ENCODE peak calls at places on chromosomes 16 and 17, in five cellular contexts. One of them, this sample, is unnamed.

GRCh38 chr17:43702636-43703035 is 40.9 kb upstream of the MEOX1 start:
- DNase-seq in activated naive CD4-positive, alpha-beta T cell: no peak
- DNase-seq in posterior cingulate gyrus: no peak
- DNase-seq in germinal center: peak; percentile 28
- DNase-seq in HepG2: peak; percentile 65
- DNase-seq in this sample: no peak

GRCh38 chr17:54992797-54993639 is 24.5 kb downstream of the STXBP4 start:
- DNase-seq in activated naive CD4-positive, alpha-beta T cell: no peak
- DNase-seq in germinal center: peak; percentile 25
- DNase-seq in posterior cingulate gyrus: no peak
- DNase-seq in HepG2: peak; percentile 65
- DNase-seq in this sample: peak; percentile 64

GRCh38 chr17:67492824-67493490 is 115.9 kb downstream of the PITPNC1 start:
- DNase-seq in posterior cingulate gyrus: peak; percentile 39
- DNase-seq in activated naive CD4-positive, alpha-beta T cell: no peak
- DNase-seq in germinal center: no peak
- DNase-seq in HepG2: no peak
- DNase-seq in this sample: no peak

GRCh38 chr16:75580-76501 is 2.2 kb upstream of the MPG start:
- DNase-seq in germinal center: no peak
- DNase-seq in activated naive CD4-positive, alpha-beta T cell: no peak
- DNase-seq in posterior cingulate gyrus: no peak
- DNase-seq in HepG2: peak; percentile 82
- DNase-seq in this sample: no peak

GRCh38 chr16:21301168-21301894 is 23.2 kb upstream of the CRYM start:
- DNase-seq in posterior cingulate gyrus: no peak
- DNase-seq in HepG2: peak; percentile 88
- DNase-seq in germinal center: peak; percentile 87
- DNase-seq in activated naive CD4-positive, alpha-beta T cell: no peak
- DNase-seq in this sample: peak; percentile 59

GRCh38 chr17:8503807-8504206 is 68.1 kb downstream of the NDEL1 start:
- DNase-seq in posterior cingulate gyrus: no peak
- DNase-seq in HepG2: no peak
- DNase-seq in activated naive CD4-positive, alpha-beta T cell: no peak
- DNase-seq in germinal center: no peak
- DNase-seq in this sample: no peak

GRCh38 chr16:68492501-68493411 is 44.4 kb upstream of the SMPD3 start:
- DNase-seq in HepG2: no peak
- DNase-seq in germinal center: no peak
- DNase-seq in activated naive CD4-positive, alpha-beta T cell: no peak
- DNase-seq in posterior cingulate gyrus: no peak
- DNase-seq in this sample: no peak

GRCh38 chr17:74008196-74008595 is 195.3 kb upstream of the RPL38 start:
- DNase-seq in HepG2: peak; percentile 16
- DNase-seq in germinal center: peak; percentile 36
- DNase-seq in posterior cingulate gyrus: no peak
- DNase-seq in activated naive CD4-positive, alpha-beta T cell: no peak
- DNase-seq in this sample: no peak

GRCh38 chr17:63356275-63356905 is 89.7 kb downstream of the CYB561 start:
- DNase-seq in posterior cingulate gyrus: no peak
- DNase-seq in activated naive CD4-positive, alpha-beta T cell: no peak
- DNase-seq in HepG2: no peak
- DNase-seq in germinal center: no peak
- DNase-seq in this sample: no peak

GRCh38 chr17:40224707-40225092 is 5.6 kb downstream of the WIPF2 start:
- DNase-seq in posterior cingulate gyrus: peak; percentile 32
- DNase-seq in HepG2: no peak
- DNase-seq in germinal center: no peak
- DNase-seq in activated naive CD4-positive, alpha-beta T cell: no peak
- DNase-seq in this sample: no peak

GRCh38 chr16:84292032-84292431 is 2.6 kb upstream of the WFDC1 start:
- DNase-seq in posterior cingulate gyrus: no peak
- DNase-seq in germinal center: no peak
- DNase-seq in HepG2: no peak
- DNase-seq in activated naive CD4-positive, alpha-beta T cell: no peak
- DNase-seq in this sample: no peak

GRCh38 chr17:61157246-61157887 is 242.3 kb upstream of the TBX2 start:
- DNase-seq in HepG2: no peak
- DNase-seq in posterior cingulate gyrus: peak; percentile 21
- DNase-seq in germinal center: no peak
- DNase-seq in activated naive CD4-positive, alpha-beta T cell: no peak
- DNase-seq in this sample: no peak

GRCh38 chr16:9035986-9036385 is 55.5 kb upstream of the HAPSTR1 start:
- DNase-seq in germinal center: no peak
- DNase-seq in activated naive CD4-positive, alpha-beta T cell: no peak
- DNase-seq in HepG2: no peak
- DNase-seq in posterior cingulate gyrus: no peak
- DNase-seq in this sample: no peak

GRCh38 chr17:44071772-44072171 is 1.2 kb downstream of the G6PC3 start:
- DNase-seq in HepG2: no peak
- DNase-seq in germinal center: no peak
- DNase-seq in posterior cingulate gyrus: no peak
- DNase-seq in activated naive CD4-positive, alpha-beta T cell: no peak
- DNase-seq in this sample: no peak

GRCh38 chr16:89113661-89114060 is 20.0 kb downstream of the ACSF3 start:
- DNase-seq in germinal center: peak; percentile 48
- DNase-seq in activated naive CD4-positive, alpha-beta T cell: no peak
- DNase-seq in posterior cingulate gyrus: no peak
- DNase-seq in HepG2: no peak
- DNase-seq in this sample: no peak

GRCh38 chr17:58043221-58044181 is 36.5 kb upstream of the SRSF1 start:
- DNase-seq in activated naive CD4-positive, alpha-beta T cell: no peak
- DNase-seq in HepG2: no peak
- DNase-seq in germinal center: no peak
- DNase-seq in posterior cingulate gyrus: no peak
- DNase-seq in this sample: no peak

GRCh38 chr17:29505826-29506225 is 61.0 kb downstream of the ABHD15 start:
- DNase-seq in germinal center: no peak
- DNase-seq in posterior cingulate gyrus: no peak
- DNase-seq in activated naive CD4-positive, alpha-beta T cell: no peak
- DNase-seq in HepG2: no peak
- DNase-seq in this sample: no peak

GRCh38 chr17:20174588-20175265 is 165.6 kb downstream of the SPECC1 start:
- DNase-seq in germinal center: no peak
- DNase-seq in HepG2: no peak
- DNase-seq in posterior cingulate gyrus: no peak
- DNase-seq in activated naive CD4-positive, alpha-beta T cell: no peak
- DNase-seq in this sample: no peak

GRCh38 chr17:3512512-3513171 is 36.8 kb downstream of the ASPA start:
- DNase-seq in activated naive CD4-positive, alpha-beta T cell: no peak
- DNase-seq in posterior cingulate gyrus: peak; percentile 81
- DNase-seq in HepG2: no peak
- DNase-seq in germinal center: no peak
- DNase-seq in this sample: no peak

GRCh38 chr17:41863074-41863843 is 2.0 kb downstream of the KLHL11 start:
- DNase-seq in germinal center: no peak
- DNase-seq in activated naive CD4-positive, alpha-beta T cell: no peak
- DNase-seq in HepG2: no peak
- DNase-seq in posterior cingulate gyrus: no peak
- DNase-seq in this sample: no peak

GRCh38 chr16:86708431-86708830 is 130.1 kb downstream of the FOXL1 start:
- DNase-seq in HepG2: no peak
- DNase-seq in posterior cingulate gyrus: no peak
- DNase-seq in germinal center: no peak
- DNase-seq in activated naive CD4-positive, alpha-beta T cell: no peak
- DNase-seq in this sample: no peak

GRCh38 chr16:3596101-3596861 is 15.1 kb downstream of the SLX4 start:
- DNase-seq in activated naive CD4-positive, alpha-beta T cell: no peak
- DNase-seq in posterior cingulate gyrus: no peak
- DNase-seq in HepG2: peak; percentile 94
- DNase-seq in germinal center: no peak
- DNase-seq in this sample: no peak

GRCh38 chr17:82367724-82368524 is 3.6 kb upstream of the UTS2R start:
- DNase-seq in HepG2: peak; percentile 99
- DNase-seq in activated naive CD4-positive, alpha-beta T cell: no peak
- DNase-seq in posterior cingulate gyrus: no peak
- DNase-seq in germinal center: no peak
- DNase-seq in this sample: no peak

GRCh38 chr17:4588391-4588790 is 4.1 kb downstream of the SMTNL2 start:
- DNase-seq in activated naive CD4-positive, alpha-beta T cell: no peak
- DNase-seq in posterior cingulate gyrus: no peak
- DNase-seq in germinal center: no peak
- DNase-seq in HepG2: no peak
- DNase-seq in this sample: no peak

GRCh38 chr17:6045621-6046357 is 24.4 kb upstream of the WSCD1 start:
- DNase-seq in activated naive CD4-positive, alpha-beta T cell: no peak
- DNase-seq in posterior cingulate gyrus: no peak
- DNase-seq in HepG2: no peak
- DNase-seq in germinal center: no peak
- DNase-seq in this sample: no peak

GRCh38 chr16:72029567-72030271 is 21.2 kb downstream of the DHODH start:
- DNase-seq in activated naive CD4-positive, alpha-beta T cell: no peak
- DNase-seq in HepG2: no peak
- DNase-seq in germinal center: no peak
- DNase-seq in posterior cingulate gyrus: no peak
- DNase-seq in this sample: no peak

GRCh38 chr17:36761203-36761945 is 160.0 kb downstream of the MRM1 start:
- DNase-seq in germinal center: no peak
- DNase-seq in posterior cingulate gyrus: no peak
- DNase-seq in HepG2: no peak
- DNase-seq in activated naive CD4-positive, alpha-beta T cell: no peak
- DNase-seq in this sample: no peak

GRCh38 chr16:52592778-52593177 is 45.8 kb upstream of the TOX3 start:
- DNase-seq in activated naive CD4-positive, alpha-beta T cell: no peak
- DNase-seq in germinal center: no peak
- DNase-seq in posterior cingulate gyrus: no peak
- DNase-seq in HepG2: no peak
- DNase-seq in this sample: no peak

GRCh38 chr16:3773663-3774062 is 56.3 kb upstream of the TRAP1 start:
- DNase-seq in activated naive CD4-positive, alpha-beta T cell: no peak
- DNase-seq in germinal center: no peak
- DNase-seq in HepG2: no peak
- DNase-seq in posterior cingulate gyrus: no peak
- DNase-seq in this sample: no peak

GRCh38 chr16:49085689-49086088 is 195.9 kb downstream of the CBLN1 start:
- DNase-seq in germinal center: no peak
- DNase-seq in activated naive CD4-positive, alpha-beta T cell: no peak
- DNase-seq in posterior cingulate gyrus: no peak
- DNase-seq in HepG2: no peak
- DNase-seq in this sample: no peak

GRCh38 chr16:87278191-87279093 is 38.8 kb downstream of the C16orf95 start:
- DNase-seq in posterior cingulate gyrus: peak; percentile 75
- DNase-seq in HepG2: peak; percentile 62
- DNase-seq in activated naive CD4-positive, alpha-beta T cell: peak; percentile 15
- DNase-seq in germinal center: peak; percentile 64
- DNase-seq in this sample: no peak

GRCh38 chr16:66335704-66336329 is 30.7 kb upstream of the CDH5 start:
- DNase-seq in HepG2: no peak
- DNase-seq in activated naive CD4-positive, alpha-beta T cell: no peak
- DNase-seq in germinal center: no peak
- DNase-seq in posterior cingulate gyrus: peak; percentile 76
- DNase-seq in this sample: no peak

GRCh38 chr16:15803608-15804007 is 53.2 kb downstream of the MYH11 start:
- DNase-seq in germinal center: no peak
- DNase-seq in activated naive CD4-positive, alpha-beta T cell: no peak
- DNase-seq in posterior cingulate gyrus: no peak
- DNase-seq in HepG2: no peak
- DNase-seq in this sample: no peak

GRCh38 chr17:185445-186138 is 4.1 kb upstream of the DOC2B start:
- DNase-seq in posterior cingulate gyrus: no peak
- DNase-seq in germinal center: no peak
- DNase-seq in HepG2: no peak
- DNase-seq in activated naive CD4-positive, alpha-beta T cell: no peak
- DNase-seq in this sample: peak; percentile 25

GRCh38 chr17:66431910-66432309 is 129.5 kb downstream of the PRKCA start:
- DNase-seq in posterior cingulate gyrus: no peak
- DNase-seq in HepG2: no peak
- DNase-seq in activated naive CD4-positive, alpha-beta T cell: no peak
- DNase-seq in germinal center: no peak
- DNase-seq in this sample: no peak